ENCODE peak calls at places on chromosomes 7 and 10, in ten cellular contexts. D is epithelial cell of esophagus; Z is GM23248; F is activated naive CD4-positive, alpha-beta T cell treated with anti-CD3 and anti-CD28 coated beads, Interleukin-2, amount 50 U/mL, for 16 hours; W is kidney tubule cell; U is HT1080; X is choroid plexus epithelial cell; Y is brain microvascular endothelial cell; N is fibroblast of lung; E is adipocyte. G is an unnamed sample.

GRCh38 chr7:75658802-75659201 is 79.9 kb downstream of the HIP1 start:
- DNase-seq in X (no peak), Y (no peak), D (no peak), N (no peak), U (no peak), F (no peak), Z (no peak), W (peak), E (no peak), G (peak)

GRCh38 chr7:114081606-114082425 is 163.0 kb upstream of the PPP1R3A start:
- DNase-seq in Z (peak), X (peak), F (no peak), N (peak), E (peak), U (peak), W (peak), D (peak), Y (peak), G (peak)

GRCh38 chr7:23852135-23852534 is 142.1 kb downstream of the STK31 start:
- DNase-seq in X (peak), N (no peak), D (no peak), Z (no peak), U (no peak), W (no peak), Y (peak), F (no peak), E (peak), G (peak)

GRCh38 chr10:88062385-88062784 is 199.0 kb downstream of the PTEN start:
- DNase-seq in X (peak), W (no peak), D (no peak), Y (no peak), Z (no peak), F (no peak), E (no peak), N (peak), U (no peak), G (peak)

GRCh38 chr10:91185239-91185875 is 35.1 kb upstream of the PCGF5 start:
- DNase-seq in D (peak), Y (peak), W (peak), F (no peak), Z (peak), X (peak), E (peak), U (peak), N (peak), G (peak)

GRCh38 chr10:117425908-117426566 is 50.8 kb upstream of the PDZD8 start:
- DNase-seq in U (no peak), F (no peak), Z (no peak), Y (no peak), D (no peak), N (no peak), W (peak), X (no peak), E (no peak), G (no peak)

GRCh38 chr10:17026686-17027485 is 102.7 kb downstream of the CUBN start:
- DNase-seq in W (no peak), E (peak), F (peak), Y (peak), X (peak), U (peak), N (peak), Z (peak), D (peak), G (no peak)

GRCh38 chr7:6268909-6269306 is 3.5 kb downstream of the CYTH3 start:
- DNase-seq in F (no peak), E (no peak), W (peak), N (no peak), Z (no peak), U (no peak), X (no peak), Y (no peak), D (no peak), G (no peak)